ENCODE peak calls at places on chromosomes 6 and 20, in five cellular contexts. One of them, this sample, is unnamed.
A peak's percentile ranks its signal among the peaks of the same experiment; 100 is the strongest.

GRCh38 chr6:133623621-133624020 is 265.3 kb upstream of the TCF21 start:
- DNase-seq in GM12892: no peak
- DNase-seq in A549: no peak
- DNase-seq in suprapubic skin: no peak
- DNase-seq in Peyer's patch: no peak
- DNase-seq in this sample: no peak

GRCh38 chr20:58753929-58754551 is 61.4 kb downstream of the NPEPL1 start:
- DNase-seq in GM12892: no peak
- DNase-seq in A549: no peak
- DNase-seq in suprapubic skin: no peak
- DNase-seq in Peyer's patch: no peak
- DNase-seq in this sample: peak; percentile 39

GRCh38 chr20:25076731-25077609 is 5.0 kb downstream of the VSX1 start:
- DNase-seq in GM12892: no peak
- DNase-seq in A549: peak; percentile 80
- DNase-seq in suprapubic skin: no peak
- DNase-seq in Peyer's patch: peak; percentile 8
- DNase-seq in this sample: no peak

GRCh38 chr6:153088796-153089195 is 42.3 kb downstream of the RGS17 start:
- DNase-seq in GM12892: no peak
- DNase-seq in A549: peak; percentile 6
- DNase-seq in suprapubic skin: no peak
- DNase-seq in Peyer's patch: no peak
- DNase-seq in this sample: no peak

GRCh38 chr20:23048283-23049200 is 930 bp downstream of the THBD start:
- DNase-seq in GM12892: no peak
- DNase-seq in A549: peak; percentile 83
- DNase-seq in suprapubic skin: peak; percentile 84
- DNase-seq in Peyer's patch: no peak
- DNase-seq in this sample: peak; percentile 96

GRCh38 chr6:148272084-148272483 is 70.6 kb upstream of the SASH1 start:
- DNase-seq in GM12892: no peak
- DNase-seq in A549: no peak
- DNase-seq in suprapubic skin: no peak
- DNase-seq in Peyer's patch: no peak
- DNase-seq in this sample: no peak

GRCh38 chr20:64244870-64245603 is 10.5 kb upstream of the PCMTD2 start:
- DNase-seq in GM12892: no peak
- DNase-seq in A549: no peak
- DNase-seq in suprapubic skin: peak; percentile 47
- DNase-seq in Peyer's patch: no peak
- DNase-seq in this sample: peak; percentile 47

GRCh38 chr20:12173333-12173732 is 255.6 kb downstream of the BTBD3 start:
- DNase-seq in GM12892: no peak
- DNase-seq in A549: no peak
- DNase-seq in suprapubic skin: no peak
- DNase-seq in Peyer's patch: no peak
- DNase-seq in this sample: no peak

GRCh38 chr20:32912688-32913087 is 54.0 kb downstream of the EFCAB8 start:
- DNase-seq in GM12892: no peak
- DNase-seq in A549: no peak
- DNase-seq in suprapubic skin: no peak
- DNase-seq in Peyer's patch: no peak
- DNase-seq in this sample: no peak

GRCh38 chr6:117624869-117625481 is 22.7 kb upstream of the GOPC start:
- DNase-seq in GM12892: no peak
- DNase-seq in A549: no peak
- DNase-seq in suprapubic skin: no peak
- DNase-seq in Peyer's patch: no peak
- DNase-seq in this sample: no peak

GRCh38 chr6:12245763-12246720 is 44.1 kb upstream of the EDN1 start:
- DNase-seq in GM12892: no peak
- DNase-seq in A549: peak; percentile 27
- DNase-seq in suprapubic skin: no peak
- DNase-seq in Peyer's patch: no peak
- DNase-seq in this sample: no peak

GRCh38 chr6:7727951-7728854 is 2.3 kb downstream of the BMP6 start:
- DNase-seq in GM12892: peak; percentile 27
- DNase-seq in A549: peak; percentile 45
- DNase-seq in suprapubic skin: no peak
- DNase-seq in Peyer's patch: no peak
- DNase-seq in this sample: peak; percentile 78
- TF ChIP-seq POLR2A in GM12892: no peak
- TF ChIP-seq POLR2A in A549: no peak
- TF ChIP-seq POLR2A in suprapubic skin: no peak
- TF ChIP-seq POLR2A in Peyer's patch: no peak
- TF ChIP-seq POLR2A in this sample: no peak

GRCh38 chr6:16741112-16742016 is 19.9 kb downstream of the ATXN1 start:
- DNase-seq in GM12892: no peak
- DNase-seq in A549: no peak
- DNase-seq in suprapubic skin: no peak
- DNase-seq in Peyer's patch: no peak
- DNase-seq in this sample: no peak
- TF ChIP-seq POLR2A in GM12892: no peak
- TF ChIP-seq POLR2A in A549: no peak
- TF ChIP-seq POLR2A in suprapubic skin: no peak
- TF ChIP-seq POLR2A in Peyer's patch: no peak
- TF ChIP-seq POLR2A in this sample: no peak

GRCh38 chr20:61525781-61526431 is 273.8 kb downstream of the CDH4 start:
- DNase-seq in GM12892: no peak
- DNase-seq in A549: no peak
- DNase-seq in suprapubic skin: no peak
- DNase-seq in Peyer's patch: no peak
- DNase-seq in this sample: no peak
- TF ChIP-seq POLR2A in GM12892: no peak
- TF ChIP-seq POLR2A in A549: no peak
- TF ChIP-seq POLR2A in suprapubic skin: no peak
- TF ChIP-seq POLR2A in Peyer's patch: no peak
- TF ChIP-seq POLR2A in this sample: no peak

GRCh38 chr20:38063911-38064310 is 30.4 kb downstream of the RPRD1B start:
- DNase-seq in GM12892: peak; percentile 24
- DNase-seq in A549: no peak
- DNase-seq in suprapubic skin: no peak
- DNase-seq in Peyer's patch: no peak
- DNase-seq in this sample: no peak

GRCh38 chr20:38059832-38060231 is 26.3 kb downstream of the RPRD1B start:
- DNase-seq in GM12892: no peak
- DNase-seq in A549: peak; percentile 77
- DNase-seq in suprapubic skin: no peak
- DNase-seq in Peyer's patch: no peak
- DNase-seq in this sample: no peak

GRCh38 chr20:38060536-38060935 is 27.0 kb downstream of the RPRD1B start:
- DNase-seq in GM12892: no peak
- DNase-seq in A549: no peak
- DNase-seq in suprapubic skin: no peak
- DNase-seq in Peyer's patch: no peak
- DNase-seq in this sample: no peak

GRCh38 chr20:38057351-38057972 is 23.9 kb downstream of the RPRD1B start:
- DNase-seq in GM12892: peak; percentile 41
- DNase-seq in A549: peak; percentile 81
- DNase-seq in suprapubic skin: peak; percentile 91
- DNase-seq in Peyer's patch: peak; percentile 94
- DNase-seq in this sample: peak; percentile 94

DNA sequence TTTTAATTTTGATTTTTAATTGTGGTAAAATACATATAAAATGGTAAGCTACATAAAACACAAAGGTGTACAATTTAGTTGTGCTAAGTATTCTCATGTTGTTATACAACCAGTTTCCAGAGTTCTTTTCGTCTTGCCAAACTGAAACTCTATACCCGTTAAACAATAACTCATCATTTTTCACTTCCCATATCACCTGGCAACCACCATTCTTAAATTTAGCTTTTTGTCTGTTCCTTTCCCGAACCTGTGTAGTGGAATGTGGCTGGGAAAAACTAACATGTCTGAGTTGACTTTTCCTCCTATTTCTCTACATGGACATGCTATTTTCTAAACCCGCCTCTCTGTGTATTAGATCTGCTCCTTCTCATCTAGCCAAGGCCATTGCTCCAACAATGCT is 27.6 kb downstream of the RPRD1B start:
- DNase-seq in GM12892: no peak
- DNase-seq in A549: no peak
- DNase-seq in suprapubic skin: no peak
- DNase-seq in Peyer's patch: no peak
- DNase-seq in this sample: no peak
- TF ChIP-seq POLR2A in GM12892: no peak
- TF ChIP-seq POLR2A in A549: no peak
- TF ChIP-seq POLR2A in suprapubic skin: no peak
- TF ChIP-seq POLR2A in Peyer's patch: no peak
- TF ChIP-seq POLR2A in this sample: no peak

GRCh38 chr6:137731960-137732616 is 135.0 kb upstream of the TNFAIP3 start:
- DNase-seq in GM12892: no peak
- DNase-seq in A549: peak; percentile 33
- DNase-seq in suprapubic skin: no peak
- DNase-seq in Peyer's patch: no peak
- DNase-seq in this sample: no peak
- TF ChIP-seq POLR2A in GM12892: no peak
- TF ChIP-seq POLR2A in A549: no peak
- TF ChIP-seq POLR2A in suprapubic skin: no peak
- TF ChIP-seq POLR2A in Peyer's patch: no peak
- TF ChIP-seq POLR2A in this sample: no peak

DNA sequence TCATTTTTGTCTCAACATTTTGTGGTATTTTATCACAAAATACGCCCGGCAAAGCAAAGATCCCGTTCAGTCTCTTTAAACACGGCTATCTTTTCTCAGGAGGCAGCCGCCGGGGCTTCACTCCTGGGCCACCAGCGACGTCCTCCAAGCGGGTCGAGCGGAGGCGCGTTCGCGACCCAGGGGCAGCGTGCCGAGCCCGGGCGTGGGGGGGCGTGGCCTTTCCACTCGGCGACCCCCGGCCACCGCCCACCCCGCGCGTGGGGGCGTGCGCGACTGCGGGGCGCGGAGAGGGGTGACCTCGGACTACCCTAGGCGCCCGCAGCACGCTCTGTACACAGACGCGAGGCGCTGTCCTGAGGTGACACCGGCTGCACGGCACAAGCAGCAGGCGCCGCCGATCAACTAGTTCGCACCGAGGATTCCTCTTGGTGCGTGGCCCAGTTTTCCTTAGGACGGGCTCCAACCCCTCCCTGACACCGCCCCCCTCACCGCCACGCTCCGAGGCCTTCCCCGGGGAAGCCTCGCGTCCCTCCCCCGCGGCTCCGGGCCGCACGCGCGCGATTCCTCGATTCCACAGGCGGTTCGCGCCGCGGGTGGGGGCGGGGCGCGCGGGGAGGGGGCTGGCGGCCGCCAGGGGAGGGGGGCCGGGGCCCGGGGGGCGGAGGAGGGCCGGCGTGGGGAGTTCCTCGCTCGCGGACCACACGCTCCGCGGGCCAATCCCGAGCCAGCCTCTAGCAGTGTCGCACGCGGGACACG is 1.1 kb upstream of the JARID2 start:
- DNase-seq in GM12892: peak; percentile 83
- DNase-seq in A549: peak; percentile 71
- DNase-seq in suprapubic skin: peak; percentile 93
- DNase-seq in Peyer's patch: peak; percentile 78
- DNase-seq in this sample: peak; percentile 95
- TF ChIP-seq POLR2A in GM12892: peak; percentile 48
- TF ChIP-seq POLR2A in A549: no peak
- TF ChIP-seq POLR2A in suprapubic skin: no peak
- TF ChIP-seq POLR2A in Peyer's patch: peak; percentile 11
- TF ChIP-seq POLR2A in this sample: no peak

GRCh38 chr6:33888183-33888582 is 84.4 kb upstream of the MLN start:
- DNase-seq in GM12892: no peak
- DNase-seq in A549: no peak
- DNase-seq in suprapubic skin: no peak
- DNase-seq in Peyer's patch: no peak
- DNase-seq in this sample: no peak
- TF ChIP-seq POLR2A in GM12892: no peak
- TF ChIP-seq POLR2A in A549: no peak
- TF ChIP-seq POLR2A in suprapubic skin: no peak
- TF ChIP-seq POLR2A in Peyer's patch: no peak
- TF ChIP-seq POLR2A in this sample: no peak

DNA sequence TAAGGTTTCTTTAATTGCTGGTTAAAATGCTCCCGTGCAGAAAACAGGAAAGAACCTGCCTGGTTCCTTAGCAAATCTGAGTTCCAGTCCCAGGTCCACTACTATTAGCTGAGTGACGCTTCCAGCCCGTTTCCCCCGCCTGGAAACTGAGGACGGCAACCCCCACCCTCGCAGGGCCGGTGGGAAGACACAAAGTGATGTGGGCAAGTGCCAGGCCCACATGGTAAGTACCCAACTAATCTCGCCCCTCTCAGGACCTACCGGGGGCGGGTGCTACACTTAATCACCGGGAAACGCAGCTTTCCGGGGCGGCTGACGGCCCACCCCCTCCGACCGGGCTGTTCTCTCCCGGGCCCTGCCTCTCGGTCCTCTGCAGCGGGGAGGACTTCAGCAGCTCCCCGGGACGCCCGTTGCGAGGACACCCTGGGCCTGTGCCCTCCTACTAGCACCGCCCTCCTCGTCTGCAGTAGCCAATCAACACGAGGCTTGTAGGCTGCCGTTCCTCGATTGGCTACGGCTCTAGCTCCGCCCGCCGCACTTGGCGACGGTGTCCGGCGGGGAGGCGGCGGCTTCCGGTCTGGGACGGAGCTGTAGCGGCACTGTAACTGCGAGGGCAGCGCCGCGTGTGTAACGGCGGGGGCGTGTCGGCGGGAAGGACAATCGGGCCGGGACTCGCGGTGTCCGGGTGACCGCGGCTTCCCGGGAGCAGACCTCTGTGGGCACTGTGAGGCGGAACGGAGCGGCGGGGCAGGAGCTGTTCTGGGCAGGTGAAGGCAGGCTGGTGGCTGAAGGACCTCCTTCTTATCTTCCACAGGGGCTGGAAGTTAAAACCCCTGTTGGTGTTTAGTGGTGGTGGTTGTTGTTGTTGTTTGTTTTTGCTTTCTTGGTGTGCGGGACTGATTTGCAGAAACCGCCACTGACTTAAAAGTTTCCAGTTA is at the start of gene ZBTB9:
- DNase-seq in GM12892: peak; percentile 99
- DNase-seq in A549: peak; percentile 93
- DNase-seq in suprapubic skin: peak; percentile 98
- DNase-seq in Peyer's patch: peak; percentile 97
- DNase-seq in this sample: peak; percentile 98
- TF ChIP-seq POLR2A in GM12892: peak; percentile 85
- TF ChIP-seq POLR2A in A549: peak; percentile 71
- TF ChIP-seq POLR2A in suprapubic skin: no peak
- TF ChIP-seq POLR2A in Peyer's patch: peak; percentile 88
- TF ChIP-seq POLR2A in this sample: peak; percentile 72